ENCODE peak calls at places on chromosomes 4 and X, in six cellular contexts. One of them, this sample, is unnamed.

GRCh38 chr4:128386761-128387599 is 99.4 kb upstream of the PGRMC2 start:
- DNase-seq in mesendoderm: peak; percentile 47
- DNase-seq in IMR-90: peak; percentile 97
- DNase-seq in neuronal stem cell: no peak
- DNase-seq in H1: no peak
- DNase-seq in H9: no peak
- DNase-seq in this sample: peak; percentile 99

GRCh38 chr4:16765549-16765948 is 132.9 kb downstream of the LDB2 start:
- DNase-seq in mesendoderm: no peak
- DNase-seq in IMR-90: no peak
- DNase-seq in neuronal stem cell: no peak
- DNase-seq in H1: no peak
- DNase-seq in H9: no peak
- DNase-seq in this sample: no peak

GRCh38 chrX:154380153-154380552 is 1.1 kb downstream of the EMD start:
- DNase-seq in mesendoderm: no peak
- DNase-seq in IMR-90: peak; percentile 32
- DNase-seq in neuronal stem cell: no peak
- DNase-seq in H1: no peak
- DNase-seq in H9: no peak
- DNase-seq in this sample: peak; percentile 26

GRCh38 chr4:94650129-94650495 is 107.6 kb upstream of the BMPR1B start:
- DNase-seq in mesendoderm: no peak
- DNase-seq in IMR-90: no peak
- DNase-seq in neuronal stem cell: no peak
- DNase-seq in H1: no peak
- DNase-seq in H9: no peak
- DNase-seq in this sample: no peak

GRCh38 chrX:56130013-56130412 is 102.1 kb upstream of the KLF8 start:
- DNase-seq in mesendoderm: no peak
- DNase-seq in IMR-90: no peak
- DNase-seq in neuronal stem cell: no peak
- DNase-seq in H1: no peak
- DNase-seq in H9: no peak
- DNase-seq in this sample: no peak

GRCh38 chrX:134631404-134632346 is 26.6 kb downstream of the PLAC1 start:
- DNase-seq in mesendoderm: no peak
- DNase-seq in IMR-90: peak; percentile 76
- DNase-seq in neuronal stem cell: no peak
- DNase-seq in H1: no peak
- DNase-seq in H9: no peak
- DNase-seq in this sample: peak; percentile 79

GRCh38 chrX:153487590-153488071 is 7.1 kb upstream of the BGN start:
- DNase-seq in mesendoderm: no peak
- DNase-seq in IMR-90: no peak
- DNase-seq in neuronal stem cell: no peak
- DNase-seq in H1: no peak
- DNase-seq in H9: no peak
- DNase-seq in this sample: no peak

GRCh38 chrX:42289492-42290385 is 366.4 kb upstream of the CASK start:
- DNase-seq in mesendoderm: no peak
- DNase-seq in IMR-90: no peak
- DNase-seq in neuronal stem cell: no peak
- DNase-seq in H1: no peak
- DNase-seq in H9: no peak
- DNase-seq in this sample: no peak

GRCh38 chr4:788006-788635 is 37.8 kb downstream of the CPLX1 start:
- DNase-seq in mesendoderm: no peak
- DNase-seq in IMR-90: no peak
- DNase-seq in neuronal stem cell: no peak
- DNase-seq in H1: no peak
- DNase-seq in H9: no peak
- DNase-seq in this sample: no peak

GRCh38 chrX:111170017-111170416 is 74.0 kb downstream of the PAK3 start:
- DNase-seq in mesendoderm: no peak
- DNase-seq in IMR-90: peak; percentile 4
- DNase-seq in neuronal stem cell: no peak
- DNase-seq in H1: no peak
- DNase-seq in H9: no peak
- DNase-seq in this sample: no peak

GRCh38 chrX:138847930-138848329 is 136.4 kb upstream of the FGF13 start:
- DNase-seq in mesendoderm: peak; percentile 44
- DNase-seq in IMR-90: no peak
- DNase-seq in neuronal stem cell: no peak
- DNase-seq in H1: no peak
- DNase-seq in H9: no peak
- DNase-seq in this sample: peak; percentile 0

GRCh38 chr4:54005475-54005874 is 58.9 kb downstream of the CHIC2 start:
- DNase-seq in mesendoderm: no peak
- DNase-seq in IMR-90: peak; percentile 58
- DNase-seq in neuronal stem cell: no peak
- DNase-seq in H1: no peak
- DNase-seq in H9: no peak
- DNase-seq in this sample: peak; percentile 65

GRCh38 chr4:42561031-42561430 is 95.9 kb downstream of the ATP8A1 start:
- DNase-seq in mesendoderm: no peak
- DNase-seq in IMR-90: no peak
- DNase-seq in neuronal stem cell: no peak
- DNase-seq in H1: no peak
- DNase-seq in H9: no peak
- DNase-seq in this sample: no peak

GRCh38 chrX:154458954-154459829 is 1.1 kb downstream of the PLXNA3 start:
- DNase-seq in mesendoderm: peak; percentile 16
- DNase-seq in IMR-90: no peak
- DNase-seq in neuronal stem cell: no peak
- DNase-seq in H1: no peak
- DNase-seq in H9: no peak
- DNase-seq in this sample: no peak

GRCh38 chr4:110629214-110629754 is 6.4 kb upstream of the PITX2 start:
- DNase-seq in mesendoderm: peak; percentile 53
- DNase-seq in IMR-90: no peak
- DNase-seq in neuronal stem cell: no peak
- DNase-seq in H1: peak; percentile 68
- DNase-seq in H9: peak; percentile 56
- DNase-seq in this sample: peak; percentile 19

GRCh38 chrX:19332983-19333382 is 10.7 kb upstream of the PDHA1 start:
- DNase-seq in mesendoderm: no peak
- DNase-seq in IMR-90: peak; percentile 3
- DNase-seq in neuronal stem cell: no peak
- DNase-seq in H1: peak; percentile 45
- DNase-seq in H9: peak; percentile 54
- DNase-seq in this sample: no peak

GRCh38 chr4:148515248-148515647 is 73.0 kb upstream of the NR3C2 start:
- DNase-seq in mesendoderm: peak; percentile 38
- DNase-seq in IMR-90: peak; percentile 57
- DNase-seq in neuronal stem cell: no peak
- DNase-seq in H1: no peak
- DNase-seq in H9: no peak
- DNase-seq in this sample: no peak

GRCh38 chr4:26299254-26299882 is 21.4 kb upstream of the RBPJ start:
- DNase-seq in mesendoderm: no peak
- DNase-seq in IMR-90: no peak
- DNase-seq in neuronal stem cell: no peak
- DNase-seq in H1: no peak
- DNase-seq in H9: no peak
- DNase-seq in this sample: no peak

GRCh38 chr4:182105416-182105815 is 137.8 kb upstream of the TENM3 start:
- DNase-seq in mesendoderm: no peak
- DNase-seq in IMR-90: no peak
- DNase-seq in neuronal stem cell: no peak
- DNase-seq in H1: no peak
- DNase-seq in H9: no peak
- DNase-seq in this sample: no peak

GRCh38 chr4:177385576-177386320 is 56.5 kb downstream of the AGA start:
- DNase-seq in mesendoderm: no peak
- DNase-seq in IMR-90: peak; percentile 5
- DNase-seq in neuronal stem cell: no peak
- DNase-seq in H1: no peak
- DNase-seq in H9: no peak
- DNase-seq in this sample: no peak

GRCh38 chrX:149079805-149080406 is 425.2 kb downstream of the IDS start:
- DNase-seq in mesendoderm: no peak
- DNase-seq in IMR-90: no peak
- DNase-seq in neuronal stem cell: no peak
- DNase-seq in H1: no peak
- DNase-seq in H9: no peak
- DNase-seq in this sample: no peak

GRCh38 chr4:158130204-158130603 is 42.6 kb downstream of the GASK1B start:
- DNase-seq in mesendoderm: no peak
- DNase-seq in IMR-90: no peak
- DNase-seq in neuronal stem cell: no peak
- DNase-seq in H1: no peak
- DNase-seq in H9: no peak
- DNase-seq in this sample: no peak

GRCh38 chr4:87983996-87984395 is 8.5 kb downstream of the SPP1 start:
- DNase-seq in mesendoderm: no peak
- DNase-seq in IMR-90: no peak
- DNase-seq in neuronal stem cell: no peak
- DNase-seq in H1: no peak
- DNase-seq in H9: no peak
- DNase-seq in this sample: no peak

GRCh38 chrX:104833401-104833800 is 267.4 kb downstream of the IL1RAPL2 start:
- DNase-seq in mesendoderm: no peak
- DNase-seq in IMR-90: no peak
- DNase-seq in neuronal stem cell: no peak
- DNase-seq in H1: no peak
- DNase-seq in H9: no peak
- DNase-seq in this sample: peak; percentile 6

GRCh38 chr4:150886597-150886996 is 128.5 kb downstream of the LRBA start:
- DNase-seq in mesendoderm: no peak
- DNase-seq in IMR-90: peak; percentile 23
- DNase-seq in neuronal stem cell: no peak
- DNase-seq in H1: no peak
- DNase-seq in H9: no peak
- DNase-seq in this sample: peak; percentile 24

GRCh38 chrX:107701493-107702121 is 73.3 kb downstream of the PRPS1 start:
- DNase-seq in mesendoderm: no peak
- DNase-seq in IMR-90: no peak
- DNase-seq in neuronal stem cell: no peak
- DNase-seq in H1: no peak
- DNase-seq in H9: no peak
- DNase-seq in this sample: no peak

GRCh38 chrX:86137071-86137470 is 11.2 kb upstream of the DACH2 start:
- DNase-seq in mesendoderm: no peak
- DNase-seq in IMR-90: peak; percentile 74
- DNase-seq in neuronal stem cell: no peak
- DNase-seq in H1: no peak
- DNase-seq in H9: no peak
- DNase-seq in this sample: no peak

GRCh38 chrX:57282568-57282967 is 3.9 kb upstream of the FAAH2 start:
- DNase-seq in mesendoderm: peak; percentile 22
- DNase-seq in IMR-90: no peak
- DNase-seq in neuronal stem cell: no peak
- DNase-seq in H1: no peak
- DNase-seq in H9: no peak
- DNase-seq in this sample: no peak

GRCh38 chrX:74614193-74614909 is at the start of gene RLIM:
- DNase-seq in mesendoderm: peak; percentile 97
- DNase-seq in IMR-90: peak; percentile 95
- DNase-seq in neuronal stem cell: peak; percentile 82
- DNase-seq in H1: peak; percentile 77
- DNase-seq in H9: peak; percentile 94
- DNase-seq in this sample: peak; percentile 96
- H3K18ac ChIP-seq in mesendoderm: peak within 1 kb of the TSS; percentile 93
- H3K18ac ChIP-seq in IMR-90: peak within 1 kb of the TSS; percentile 91
- H3K18ac ChIP-seq in neuronal stem cell: peak within 1 kb of the TSS; percentile 91
- H3K18ac ChIP-seq in H1: no peak within 1 kb of the TSS
- H3K18ac ChIP-seq in H9: peak within 1 kb of the TSS; percentile 95
- H3K18ac ChIP-seq in this sample: peak within 1 kb of the TSS; percentile 96

GRCh38 chr4:76740866-76741662 is 156.9 kb downstream of the SOWAHB start:
- DNase-seq in mesendoderm: no peak
- DNase-seq in IMR-90: no peak
- DNase-seq in neuronal stem cell: no peak
- DNase-seq in H1: no peak
- DNase-seq in H9: peak; percentile 52
- DNase-seq in this sample: no peak
- H3K18ac ChIP-seq in mesendoderm: no peak overlapping the region
- H3K18ac ChIP-seq in IMR-90: no peak overlapping the region
- H3K18ac ChIP-seq in neuronal stem cell: peak overlapping the region; percentile 13
- H3K18ac ChIP-seq in H1: no peak overlapping the region
- H3K18ac ChIP-seq in H9: no peak overlapping the region
- H3K18ac ChIP-seq in this sample: no peak overlapping the region

GRCh38 chr4:83716874-83717273 is 181.0 kb downstream of the GPAT3 start:
- DNase-seq in mesendoderm: no peak
- DNase-seq in IMR-90: no peak
- DNase-seq in neuronal stem cell: no peak
- DNase-seq in H1: no peak
- DNase-seq in H9: no peak
- DNase-seq in this sample: peak; percentile 4
- H3K18ac ChIP-seq in mesendoderm: no peak overlapping the region
- H3K18ac ChIP-seq in IMR-90: no peak overlapping the region
- H3K18ac ChIP-seq in neuronal stem cell: no peak overlapping the region
- H3K18ac ChIP-seq in H1: no peak overlapping the region
- H3K18ac ChIP-seq in H9: no peak overlapping the region
- H3K18ac ChIP-seq in this sample: no peak overlapping the region

GRCh38 chrX:10173331-10173900 is 16.6 kb downstream of the CLCN4 start:
- DNase-seq in mesendoderm: peak; percentile 96
- DNase-seq in IMR-90: peak; percentile 89
- DNase-seq in neuronal stem cell: peak; percentile 81
- DNase-seq in H1: peak; percentile 60
- DNase-seq in H9: peak; percentile 77
- DNase-seq in this sample: peak; percentile 96

GRCh38 chrX:10174810-10175209 is 18.0 kb downstream of the CLCN4 start:
- DNase-seq in mesendoderm: no peak
- DNase-seq in IMR-90: peak; percentile 38
- DNase-seq in neuronal stem cell: no peak
- DNase-seq in H1: no peak
- DNase-seq in H9: no peak
- DNase-seq in this sample: peak; percentile 61

GRCh38 chrX:10174051-10174450 is 17.3 kb downstream of the CLCN4 start:
- DNase-seq in mesendoderm: no peak
- DNase-seq in IMR-90: no peak
- DNase-seq in neuronal stem cell: no peak
- DNase-seq in H1: no peak
- DNase-seq in H9: no peak
- DNase-seq in this sample: no peak

GRCh38 chrX:10171291-10171690 is 14.5 kb downstream of the CLCN4 start:
- DNase-seq in mesendoderm: no peak
- DNase-seq in IMR-90: no peak
- DNase-seq in neuronal stem cell: no peak
- DNase-seq in H1: no peak
- DNase-seq in H9: no peak
- DNase-seq in this sample: no peak

DNA sequence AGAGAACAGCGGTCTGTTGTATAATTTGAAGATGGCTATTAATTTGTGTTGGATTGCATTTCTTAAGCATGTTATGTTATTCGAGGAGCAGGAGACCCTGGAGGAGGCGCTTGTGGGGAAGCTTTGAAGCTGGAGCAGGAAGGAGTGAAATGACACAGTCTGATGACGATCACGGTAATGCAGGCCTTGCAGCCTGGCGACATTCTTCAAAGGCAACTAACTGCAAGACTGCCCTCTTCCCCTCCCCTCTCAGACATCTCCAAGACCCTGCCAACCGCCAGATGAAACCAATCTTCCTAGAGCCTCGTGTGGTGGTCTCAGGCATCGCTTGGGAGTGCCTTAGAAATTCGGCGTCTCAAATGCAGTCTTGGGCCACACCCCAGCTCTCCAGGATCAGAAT is 16.1 kb downstream of the CLCN4 start:
- DNase-seq in mesendoderm: peak; percentile 89
- DNase-seq in IMR-90: peak; percentile 30
- DNase-seq in neuronal stem cell: peak; percentile 6
- DNase-seq in H1: no peak
- DNase-seq in H9: no peak
- DNase-seq in this sample: peak; percentile 38
- H3K18ac ChIP-seq in mesendoderm: peak overlapping the region; percentile 13
- H3K18ac ChIP-seq in IMR-90: no peak overlapping the region
- H3K18ac ChIP-seq in neuronal stem cell: peak overlapping the region; percentile 71
- H3K18ac ChIP-seq in H1: peak overlapping the region; percentile 38
- H3K18ac ChIP-seq in H9: no peak overlapping the region
- H3K18ac ChIP-seq in this sample: no peak overlapping the region

GRCh38 chr4:107824367-107825071 is at the start of gene SGMS2:
- DNase-seq in mesendoderm: peak; percentile 74
- DNase-seq in IMR-90: peak; percentile 84
- DNase-seq in neuronal stem cell: peak; percentile 62
- DNase-seq in H1: peak; percentile 64
- DNase-seq in H9: peak; percentile 69
- DNase-seq in this sample: peak; percentile 91
- H3K18ac ChIP-seq in mesendoderm: no peak within 1 kb of the TSS
- H3K18ac ChIP-seq in IMR-90: peak within 1 kb of the TSS; percentile 28
- H3K18ac ChIP-seq in neuronal stem cell: peak within 1 kb of the TSS; percentile 86
- H3K18ac ChIP-seq in H1: peak within 1 kb of the TSS; percentile 48
- H3K18ac ChIP-seq in H9: no peak within 1 kb of the TSS
- H3K18ac ChIP-seq in this sample: peak within 1 kb of the TSS; percentile 71

This sample was measured in mesenchymal stem cell.